ENCODE peak calls at places on chromosomes 1 and 21, in eight cellular contexts. One of them, this sample, is unnamed.

GRCh38 chr1:207398986-207399385 is 55.1 kb upstream of the CR2 start:
- DNase-seq in WTC11: no peak
- DNase-seq in Kasumi-1: no peak
- DNase-seq in PC-9: no peak
- DNase-seq in nephron progenitor cell: no peak
- DNase-seq in thoracic aorta: no peak
- DNase-seq in nucleus accumbens: no peak
- DNase-seq in activated CD4-positive, alpha-beta T cell treated with anti-CD3 and anti-CD28 coated beads, Interleukin-2, amount 10 ng/mL, durations not matched to agents 7 days and 5 days: no peak
- DNase-seq in this sample: no peak

GRCh38 chr1:162910161-162910560 is 49.2 kb upstream of the CCDC190 start:
- DNase-seq in activated CD4-positive, alpha-beta T cell treated with anti-CD3 and anti-CD28 coated beads, Interleukin-2, amount 10 ng/mL, durations not matched to agents 7 days and 5 days: no peak
- DNase-seq in nephron progenitor cell: no peak
- DNase-seq in thoracic aorta: no peak
- DNase-seq in WTC11: no peak
- DNase-seq in PC-9: no peak
- DNase-seq in Kasumi-1: no peak
- DNase-seq in nucleus accumbens: no peak
- DNase-seq in this sample: no peak

GRCh38 chr21:46012154-46012553 is 30.6 kb downstream of the COL6A1 start:
- DNase-seq in nephron progenitor cell: no peak
- DNase-seq in activated CD4-positive, alpha-beta T cell treated with anti-CD3 and anti-CD28 coated beads, Interleukin-2, amount 10 ng/mL, durations not matched to agents 7 days and 5 days: no peak
- DNase-seq in WTC11: no peak
- DNase-seq in nucleus accumbens: no peak
- DNase-seq in thoracic aorta: no peak
- DNase-seq in PC-9: no peak
- DNase-seq in Kasumi-1: no peak
- DNase-seq in this sample: no peak

GRCh38 chr1:221509575-221510360 is 232.1 kb downstream of the DUSP10 start:
- DNase-seq in nucleus accumbens: no peak
- DNase-seq in Kasumi-1: no peak
- DNase-seq in thoracic aorta: no peak
- DNase-seq in activated CD4-positive, alpha-beta T cell treated with anti-CD3 and anti-CD28 coated beads, Interleukin-2, amount 10 ng/mL, durations not matched to agents 7 days and 5 days: no peak
- DNase-seq in PC-9: no peak
- DNase-seq in nephron progenitor cell: no peak
- DNase-seq in WTC11: no peak
- DNase-seq in this sample: no peak

GRCh38 chr1:10514490-10515235 is 39.9 kb downstream of the PEX14 start:
- DNase-seq in PC-9: no peak
- DNase-seq in thoracic aorta: no peak
- DNase-seq in nephron progenitor cell: no peak
- DNase-seq in Kasumi-1: peak; percentile 58
- DNase-seq in activated CD4-positive, alpha-beta T cell treated with anti-CD3 and anti-CD28 coated beads, Interleukin-2, amount 10 ng/mL, durations not matched to agents 7 days and 5 days: peak; percentile 30
- DNase-seq in nucleus accumbens: no peak
- DNase-seq in WTC11: no peak
- DNase-seq in this sample: no peak

GRCh38 chr1:147086129-147086528 is 86.1 kb downstream of the PRKAB2 start:
- DNase-seq in PC-9: no peak
- DNase-seq in activated CD4-positive, alpha-beta T cell treated with anti-CD3 and anti-CD28 coated beads, Interleukin-2, amount 10 ng/mL, durations not matched to agents 7 days and 5 days: no peak
- DNase-seq in nephron progenitor cell: no peak
- DNase-seq in nucleus accumbens: no peak
- DNase-seq in WTC11: no peak
- DNase-seq in thoracic aorta: no peak
- DNase-seq in Kasumi-1: no peak
- DNase-seq in this sample: no peak

GRCh38 chr21:41171210-41171609 is 3.2 kb downstream of the BACE2 start:
- DNase-seq in Kasumi-1: no peak
- DNase-seq in nephron progenitor cell: no peak
- DNase-seq in WTC11: no peak
- DNase-seq in nucleus accumbens: no peak
- DNase-seq in thoracic aorta: no peak
- DNase-seq in PC-9: peak; percentile 32
- DNase-seq in activated CD4-positive, alpha-beta T cell treated with anti-CD3 and anti-CD28 coated beads, Interleukin-2, amount 10 ng/mL, durations not matched to agents 7 days and 5 days: no peak
- DNase-seq in this sample: peak; percentile 65

GRCh38 chr1:116474921-116475849 is 95.6 kb downstream of the CD58 start:
- DNase-seq in nephron progenitor cell: no peak
- DNase-seq in nucleus accumbens: no peak
- DNase-seq in WTC11: no peak
- DNase-seq in activated CD4-positive, alpha-beta T cell treated with anti-CD3 and anti-CD28 coated beads, Interleukin-2, amount 10 ng/mL, durations not matched to agents 7 days and 5 days: no peak
- DNase-seq in thoracic aorta: no peak
- DNase-seq in PC-9: no peak
- DNase-seq in Kasumi-1: no peak
- DNase-seq in this sample: peak; percentile 31

GRCh38 chr21:43737158-43737950 is 18.4 kb downstream of the PDXK start:
- DNase-seq in nucleus accumbens: no peak
- DNase-seq in thoracic aorta: no peak
- DNase-seq in Kasumi-1: no peak
- DNase-seq in nephron progenitor cell: no peak
- DNase-seq in WTC11: no peak
- DNase-seq in activated CD4-positive, alpha-beta T cell treated with anti-CD3 and anti-CD28 coated beads, Interleukin-2, amount 10 ng/mL, durations not matched to agents 7 days and 5 days: no peak
- DNase-seq in PC-9: no peak
- DNase-seq in this sample: no peak

This sample was measured in Calu3.